ENCODE peak calls at places on chromosome 17, in ten cellular contexts. J, D, Q, U, L, T, W, H, O and F are unnamed samples.

GRCh38 chr17:59837362-59838195 is 55.2 kb downstream of the TUBD1 start:
- DNase-seq in L (no peak), W (peak; percentile 100), U (peak; percentile 94), T (peak; percentile 100), J (peak; percentile 100), H (no peak), Q (peak; percentile 89), D (no peak), O (peak; percentile 44), F (peak; percentile 89)

GRCh38 chr17:6547336-6547735 is 9.0 kb downstream of the PITPNM3 start:
- DNase-seq in H (no peak), T (no peak), W (no peak), U (no peak), J (no peak), L (no peak), Q (no peak), D (no peak), O (no peak), F (no peak)

GRCh38 chr17:50352072-50352692 is 6.3 kb downstream of the XYLT2 start:
- DNase-seq in W (no peak), O (peak; percentile 21), Q (peak; percentile 49), J (no peak), H (no peak), D (peak; percentile 62), U (peak; percentile 59), T (no peak), L (no peak), F (peak; percentile 83)

GRCh38 chr17:55268649-55269480 is 4.1 kb downstream of the HLF start:
- DNase-seq in U (no peak), D (no peak), T (no peak), J (no peak), W (no peak), Q (no peak), O (no peak), H (no peak), L (no peak), F (no peak)

GRCh38 chr17:6910987-6911603 is 79.6 kb upstream of the TEKT1 start:
- DNase-seq in T (peak; percentile 57), L (no peak), H (no peak), W (peak; percentile 29), U (no peak), J (peak; percentile 23), D (no peak), Q (no peak), O (no peak), F (no peak)

GRCh38 chr17:4086041-4086483 is 56.8 kb downstream of the ZZEF1 start:
- DNase-seq in L (no peak), D (no peak), H (no peak), O (no peak), Q (no peak), J (no peak), W (no peak), T (no peak), U (no peak), F (no peak)

GRCh38 chr17:58665946-58666857 is 25.6 kb downstream of the TEX14 start:
- DNase-seq in T (no peak), Q (no peak), H (no peak), U (no peak), J (no peak), W (peak; percentile 69), L (no peak), O (no peak), D (no peak), F (no peak)

GRCh38 chr17:68656666-68657065 is 55.5 kb upstream of the FAM20A start:
- DNase-seq in H (no peak), O (no peak), D (no peak), U (no peak), L (no peak), Q (no peak), W (no peak), T (no peak), J (no peak), F (no peak)

GRCh38 chr17:16962804-16963203 is 9.1 kb downstream of the TNFRSF13B start:
- DNase-seq in O (no peak), D (no peak), T (no peak), H (no peak), W (peak; percentile 41), U (no peak), L (no peak), Q (no peak), J (no peak), F (peak; percentile 20)

GRCh38 chr17:182164-182751 is 808 bp upstream of the DOC2B start:
- DNase-seq in D (no peak), L (no peak), Q (peak; percentile 95), T (no peak), H (no peak), O (no peak), J (peak; percentile 42), W (no peak), U (no peak), F (no peak)

GRCh38 chr17:80122926-80123505 is 21.6 kb downstream of the GAA start:
- DNase-seq in T (no peak), O (no peak), U (no peak), H (no peak), W (no peak), D (no peak), J (no peak), Q (no peak), L (no peak), F (peak; percentile 30)

GRCh38 chr17:74928786-74929185 is 4.7 kb downstream of the OTOP2 start:
- DNase-seq in T (no peak), U (no peak), W (no peak), H (no peak), O (no peak), Q (no peak), J (no peak), L (no peak), D (no peak), F (no peak)

GRCh38 chr17:74260525-74260850 is 13.5 kb upstream of the DNAI2 start:
- DNase-seq in Q (no peak), T (no peak), W (no peak), J (no peak), L (no peak), H (no peak), U (no peak), O (no peak), D (no peak), F (no peak)

GRCh38 chr17:35313875-35314409 is 59.5 kb downstream of the SLFN11 start:
- DNase-seq in J (no peak), H (peak; percentile 85), T (no peak), O (peak; percentile 28), Q (no peak), D (peak; percentile 20), U (peak; percentile 14), L (no peak), W (no peak), F (no peak)

GRCh38 chr17:63555475-63556156 is 5.3 kb downstream of the DCAF7 start:
- DNase-seq in J (no peak), W (no peak), D (no peak), U (no peak), L (no peak), O (no peak), T (no peak), H (no peak), Q (peak; percentile 41), F (no peak)

GRCh38 chr17:79797492-79798295 is 817 bp upstream of the CBX8 start:
- DNase-seq in T (no peak), L (no peak), Q (peak; percentile 52), H (peak; percentile 89), U (no peak), J (no peak), D (peak; percentile 63), O (no peak), W (no peak), F (no peak)

DNA sequence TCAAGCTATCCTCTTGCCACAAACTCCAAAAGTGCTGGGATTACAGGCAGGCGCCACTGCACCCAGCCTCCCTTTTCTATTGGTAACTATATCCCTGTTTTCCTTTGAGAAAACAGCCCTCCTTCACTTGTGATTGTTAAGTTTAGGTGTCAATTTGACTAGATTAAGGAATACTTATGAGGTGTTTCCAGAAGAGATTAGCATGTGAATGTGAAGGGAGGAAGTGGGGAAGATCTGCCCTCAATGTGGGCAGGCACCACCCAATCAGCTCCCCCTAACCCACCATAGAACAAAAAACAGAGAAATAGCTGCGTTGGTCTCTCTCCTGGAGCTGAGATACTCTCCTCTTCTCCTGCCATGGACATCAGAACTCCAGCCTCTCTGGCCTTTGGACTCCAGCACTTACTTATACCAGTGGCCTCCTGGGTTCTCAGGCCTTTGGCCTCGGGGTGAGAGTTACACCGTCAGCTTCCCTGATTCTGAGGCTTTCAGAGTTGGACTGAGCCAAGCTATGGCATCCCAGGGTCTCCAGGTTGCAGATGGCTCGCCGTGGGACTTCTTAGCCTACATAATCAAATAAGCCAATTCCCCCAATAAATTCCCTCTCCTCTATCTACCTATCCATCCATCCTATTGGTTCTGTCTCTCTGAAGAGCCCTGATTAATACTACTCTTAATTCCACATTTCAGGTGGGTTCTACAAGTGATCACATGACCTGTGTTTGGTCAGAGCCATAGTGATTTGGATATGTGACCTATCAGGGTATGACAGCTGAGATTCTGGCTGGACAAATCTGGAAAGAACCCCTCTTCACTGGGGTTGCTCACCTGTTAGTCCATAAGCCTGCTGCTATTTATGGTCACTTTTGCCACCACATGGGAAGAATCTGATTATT is 12.0 kb upstream of the STAT3 start:
- DNase-seq in H (no peak), Q (no peak), D (no peak), U (no peak), O (no peak), T (no peak), L (no peak), W (no peak), J (no peak), F (no peak)
- H3K9me3 ChIP-seq in H (no peaks in the 10 kb centered on the region), Q (no peaks in the 10 kb centered on the region), D (no peaks in the 10 kb centered on the region), U (no peaks in the 10 kb centered on the region), O (no peaks in the 10 kb centered on the region), T (no peaks in the 10 kb centered on the region), L (no peaks in the 10 kb centered on the region), W (no peaks in the 10 kb centered on the region), J (no peaks in the 10 kb centered on the region), F (no peaks in the 10 kb centered on the region)

GRCh38 chr17:27892866-27893769 is at the start of gene LYRM9:
- DNase-seq in O (peak; percentile 88), J (peak; percentile 75), T (peak; percentile 81), L (peak; percentile 85), Q (peak; percentile 95), D (peak; percentile 95), U (peak; percentile 90), H (peak; percentile 99), W (peak; percentile 66), F (peak; percentile 94)
- TF ChIP-seq POLR2A in O (peak; percentile 21), J (no peak), T (no peak), L (peak; percentile 53), Q (peak; percentile 76), D (peak; percentile 60), U (peak; percentile 61), H (peak; percentile 52), W (no peak), F (no peak)

DNA sequence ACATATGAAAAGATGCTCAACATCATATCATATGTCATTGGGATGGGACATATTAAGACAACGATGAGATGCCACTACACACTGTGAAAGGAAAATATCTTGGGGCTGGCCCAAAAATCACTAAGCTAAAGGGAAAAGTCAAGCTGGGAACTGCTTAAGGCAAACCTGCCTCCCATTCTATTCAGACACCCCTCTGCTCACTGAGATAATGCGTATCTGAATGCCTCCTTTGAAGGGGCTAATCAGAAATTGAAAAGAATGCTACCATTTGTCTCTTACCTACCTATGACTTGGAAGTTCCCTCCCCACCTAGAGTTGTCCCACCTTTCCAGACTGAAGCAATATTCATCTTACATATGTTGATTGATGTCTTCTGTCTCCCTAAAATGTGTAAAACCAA is 11.2 kb upstream of the TRIM25 start:
- DNase-seq in D (no peak), O (no peak), Q (no peak), H (no peak), T (no peak), W (no peak), L (no peak), J (no peak), U (no peak), F (no peak)
- H3K9me3 ChIP-seq in D (no peaks in the 10 kb centered on the region), O (no peaks in the 10 kb centered on the region), Q (no peaks in the 10 kb centered on the region), H (peaks cover 14% of the 10 kb centered on the region), T (no peaks in the 10 kb centered on the region), W (peaks cover 17% of the 10 kb centered on the region), L (no peaks in the 10 kb centered on the region), J (peaks cover 18% of the 10 kb centered on the region), U (no peaks in the 10 kb centered on the region), F (no peaks in the 10 kb centered on the region)

GRCh38 chr17:29591737-29592624 is 951 bp upstream of the ANKRD13B start:
- DNase-seq in T (peak; percentile 65), W (peak; percentile 69), J (peak; percentile 74), Q (peak; percentile 92), D (peak; percentile 94), L (peak; percentile 77), U (peak; percentile 80), H (peak; percentile 95), O (peak; percentile 82), F (peak; percentile 93)
- TF ChIP-seq POLR2A in T (no peak), W (peak; percentile 29), J (no peak), Q (peak; percentile 37), D (no peak), L (no peak), U (no peak), H (no peak), O (no peak), F (no peak)